ENCODE peak calls at places on chromosomes 4 and X, in seven cellular contexts. M is tibial nerve; S is astrocyte; A is CD8-positive, alpha-beta T cell; W is Peyer's patch; F is fibroblast of lung; K is MM.1S. H is an unnamed sample.
A peak's percentile ranks its signal among the peaks of the same experiment; 100 is the strongest.

GRCh38 chr4:70993181-70994068 is at the start of gene DCK:
- DNase-seq in A (peak; percentile 91), W (peak; percentile 96), K (peak; percentile 95), M (peak; percentile 82), F (peak; percentile 91), S (peak; percentile 81), H (peak; percentile 96)

GRCh38 chr4:38664704-38665401 is 854 bp downstream of the KLF3 start:
- DNase-seq in M (peak; percentile 52), A (peak; percentile 76), S (peak; percentile 48), K (peak; percentile 38), F (peak; percentile 56), W (peak; percentile 80), H (peak; percentile 81)

GRCh38 chrX:27622883-27623282 is 32.7 kb downstream of the DCAF8L2 start:
- DNase-seq in K (no peak), W (no peak), S (no peak), A (no peak), M (no peak), F (no peak), H (no peak)

GRCh38 chr4:175176710-175177109 is 258.6 kb downstream of the ADAM29 start:
- DNase-seq in A (no peak), W (no peak), F (no peak), K (no peak), M (no peak), S (no peak), H (no peak)

GRCh38 chr4:158936238-158936637 is 166.6 kb upstream of the RAPGEF2 start:
- DNase-seq in K (no peak), M (peak; percentile 16), W (no peak), F (peak; percentile 56), S (no peak), A (no peak), H (no peak)

GRCh38 chr4:40713798-40714197 is 36.0 kb upstream of the NSUN7 start:
- DNase-seq in A (no peak), F (no peak), K (no peak), W (no peak), M (no peak), S (no peak), H (no peak)

GRCh38 chrX:123153846-123154335 is 30.2 kb upstream of the GRIA3 start:
- DNase-seq in S (peak; percentile 36), F (no peak), K (no peak), M (no peak), W (no peak), A (no peak), H (no peak)

GRCh38 chrX:29295987-29296680 is 708.9 kb downstream of the IL1RAPL1 start:
- DNase-seq in S (peak; percentile 49), W (no peak), A (no peak), F (peak; percentile 57), M (no peak), K (no peak), H (no peak)

GRCh38 chrX:16305187-16305586 is 137.9 kb downstream of the MAGEB17 start:
- DNase-seq in M (no peak), W (no peak), K (no peak), A (no peak), S (no peak), F (no peak), H (no peak)

GRCh38 chrX:19512359-19512758 is 2.9 kb downstream of the MAP3K15 start:
- DNase-seq in K (no peak), S (no peak), M (no peak), A (no peak), F (no peak), W (no peak), H (no peak)

GRCh38 chr4:73010789-73011628 is 58.5 kb downstream of the COX18 start:
- DNase-seq in S (no peak), F (no peak), M (no peak), K (no peak), W (no peak), A (no peak), H (no peak)

GRCh38 chrX:141405878-141406492 is 163.7 kb upstream of the SPANXC start:
- DNase-seq in F (peak; percentile 49), W (no peak), M (no peak), A (no peak), S (peak; percentile 80), K (no peak), H (no peak)

GRCh38 chrX:120251471-120252011 is 929 bp downstream of the ZBTB33 start:
- DNase-seq in S (peak; percentile 12), W (peak; percentile 61), K (peak; percentile 25), A (peak; percentile 50), M (no peak), F (peak; percentile 18), H (no peak)

GRCh38 chr4:102586644-102587021 is 85.5 kb downstream of the NFKB1 start:
- DNase-seq in M (no peak), K (peak; percentile 31), A (no peak), S (no peak), W (no peak), F (no peak), H (no peak)

GRCh38 chrX:41419082-41419481 is 28.1 kb upstream of the NYX start:
- DNase-seq in K (no peak), M (no peak), A (no peak), S (no peak), W (no peak), F (no peak), H (no peak)

GRCh38 chr4:7137346-7138200 is 54.8 kb upstream of the SORCS2 start:
- DNase-seq in K (no peak), F (no peak), S (no peak), A (no peak), W (no peak), M (no peak), H (no peak)

GRCh38 chrX:703466-704210 is 73.0 kb downstream of the SHOX start:
- DNase-seq in A (no peak), K (no peak), W (no peak), S (no peak), M (no peak), F (no peak), H (no peak)

GRCh38 chr4:127601029-127601428 is 31.7 kb upstream of the INTU start:
- DNase-seq in A (no peak), S (peak; percentile 2), K (no peak), F (peak; percentile 75), M (no peak), W (no peak), H (no peak)

GRCh38 chr4:172845281-172845680 is 323.3 kb upstream of the GALNT7 start:
- DNase-seq in K (no peak), W (no peak), M (no peak), S (no peak), A (no peak), F (no peak), H (no peak)

GRCh38 chr4:185820119-185821028 is 8.4 kb upstream of the SORBS2 start:
- DNase-seq in S (no peak), F (no peak), A (no peak), K (no peak), M (no peak), W (no peak), H (no peak)

GRCh38 chr4:111717916-111718315 is 427.3 kb upstream of the FAM241A start:
- DNase-seq in M (no peak), K (no peak), F (no peak), A (no peak), W (no peak), S (peak; percentile 11), H (no peak)

GRCh38 chr4:110164251-110164650 is 34.2 kb downstream of the ELOVL6 start:
- DNase-seq in F (peak; percentile 41), K (no peak), M (no peak), S (peak; percentile 56), A (no peak), W (no peak), H (no peak)

GRCh38 chr4:134145369-134145768 is 56.2 kb downstream of the PABPC4L start:
- DNase-seq in M (no peak), W (no peak), K (no peak), S (no peak), A (no peak), F (no peak), H (no peak)

GRCh38 chr4:167020410-167020809 is 213.9 kb downstream of the SPOCK3 start:
- DNase-seq in F (peak; percentile 20), K (no peak), M (no peak), A (no peak), S (no peak), W (no peak), H (no peak)

GRCh38 chr4:8181119-8181518 is 18.0 kb upstream of the SH3TC1 start:
- DNase-seq in F (no peak), W (no peak), S (no peak), K (no peak), A (no peak), M (no peak), H (no peak)

GRCh38 chrX:53433651-53434639 is at the start of gene HSD17B10:
- DNase-seq in M (peak; percentile 70), A (peak; percentile 87), S (peak; percentile 62), K (peak; percentile 90), F (peak; percentile 68), W (peak; percentile 96), H (peak; percentile 91)

DNA sequence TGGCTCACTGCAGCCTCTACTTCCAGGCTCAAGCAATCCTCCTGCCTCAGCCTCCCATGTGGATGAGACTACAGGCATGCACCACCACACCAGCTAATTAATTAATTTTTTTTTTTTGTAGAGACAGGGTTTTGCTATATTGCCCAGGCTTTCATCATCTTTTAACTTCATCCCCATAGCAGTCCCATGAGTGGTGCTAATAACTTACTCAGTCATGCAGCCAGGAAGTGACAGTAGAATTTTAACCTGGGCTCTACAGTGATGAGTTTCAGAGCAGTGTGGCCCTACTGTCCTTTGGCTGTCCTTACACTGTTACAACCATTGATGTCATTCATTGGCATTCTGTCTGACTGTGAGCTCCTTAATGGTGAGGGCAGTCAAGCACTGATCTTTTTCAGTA is 3.9 kb upstream of the OCIAD2 start:
- DNase-seq in M (no peak), W (no peak), S (no peak), F (peak; percentile 36), K (no peak), A (no peak), H (no peak)
- H3K4me1 ChIP-seq in M (no peaks in the 10 kb centered on the region), W (no peaks in the 10 kb centered on the region), S (peaks cover 42% of the 10 kb centered on the region), F (peaks cover 5% of the 10 kb centered on the region), K (peaks cover 6% of the 10 kb centered on the region), A (peaks cover 13% of the 10 kb centered on the region), H (no peaks in the 10 kb centered on the region)

GRCh38 chrX:84748965-84749656 is 246.9 kb upstream of the HDX start:
- DNase-seq in K (no peak), A (no peak), S (no peak), M (no peak), F (no peak), W (no peak), H (no peak)
- H3K4me3 ChIP-seq in K (no peak overlapping the region), A (no peak overlapping the region), S (no peak overlapping the region), M (no peak overlapping the region), F (no peak overlapping the region), W (no peak overlapping the region), H (no peak overlapping the region)

GRCh38 chr4:150178161-150178560 is 99.9 kb downstream of the DCLK2 start:
- DNase-seq in F (no peak), K (no peak), W (no peak), S (peak; percentile 86), A (no peak), M (no peak), H (no peak)
- H3K4me1 ChIP-seq in F (peaks cover 3% of the 10 kb centered on the region), K (no peaks in the 10 kb centered on the region), W (no peaks in the 10 kb centered on the region), S (peaks cover 31% of the 10 kb centered on the region), A (no peaks in the 10 kb centered on the region), M (no peaks in the 10 kb centered on the region), H (no peaks in the 10 kb centered on the region)

DNA sequence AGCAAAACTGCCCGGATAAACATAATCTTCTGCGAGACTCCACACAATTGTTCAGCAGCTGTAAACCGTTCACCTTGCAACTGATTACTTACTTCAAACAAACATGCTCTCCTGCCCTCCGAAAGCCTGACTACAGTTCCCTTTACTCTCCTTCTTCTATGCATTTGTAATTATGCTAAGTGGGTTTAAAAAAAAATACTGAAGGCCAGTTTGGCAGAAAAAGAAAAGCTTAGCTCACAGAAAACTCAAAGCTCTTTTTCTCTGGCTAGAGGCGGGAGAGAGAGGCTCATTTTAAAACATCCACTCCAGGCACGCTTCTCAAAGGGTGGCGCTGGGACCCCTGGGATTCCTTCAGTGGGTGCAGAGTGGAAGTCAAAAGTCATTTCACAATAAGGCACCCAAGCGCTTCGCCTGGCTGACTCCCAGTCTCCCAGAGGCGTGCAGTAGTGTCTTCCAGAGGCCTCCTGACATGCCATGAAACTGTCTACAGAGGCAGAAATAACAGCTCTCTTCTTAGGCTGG is 1.9 kb downstream of the DHRSX start:
- DNase-seq in A (no peak), M (no peak), S (peak; percentile 15), K (no peak), W (no peak), F (peak; percentile 47), H (no peak)
- H3K4me3 ChIP-seq in A (no peak overlapping the region), M (peak overlapping the region; percentile 60), S (peak overlapping the region; percentile 78), K (no peak overlapping the region), W (peak overlapping the region; percentile 83), F (peak overlapping the region; percentile 73), H (peak overlapping the region; percentile 85)